ENCODE peak calls at places on chromosome 16, in nine cellular contexts. One of them, this sample, is unnamed.

GRCh38 chr16:72371307-72372081 is 199.5 kb upstream of the PMFBP1 start:
- DNase-seq in RCC 7860: peak
- DNase-seq in Caki2: peak
- DNase-seq in CD8-positive, alpha-beta memory T cell: no peak
- DNase-seq in CMK: no peak
- DNase-seq in nucleus accumbens: no peak
- DNase-seq in T1000: no peak
- DNase-seq in stimulated activated CD4-positive, alpha-beta T cell treated with anti-CD3 and anti-CD28 coated beads, Interleukin-2, amount 100 ng/mL, for 48 hours: no peak
- DNase-seq in GM23338: peak
- DNase-seq in this sample: peak

GRCh38 chr16:81673432-81673831 is 105.7 kb upstream of the PLCG2 start:
- DNase-seq in T1000: no peak
- DNase-seq in stimulated activated CD4-positive, alpha-beta T cell treated with anti-CD3 and anti-CD28 coated beads, Interleukin-2, amount 100 ng/mL, for 48 hours: no peak
- DNase-seq in RCC 7860: no peak
- DNase-seq in nucleus accumbens: no peak
- DNase-seq in CMK: no peak
- DNase-seq in GM23338: no peak
- DNase-seq in CD8-positive, alpha-beta memory T cell: no peak
- DNase-seq in Caki2: no peak
- DNase-seq in this sample: no peak

GRCh38 chr16:65576631-65577030 is 454.8 kb upstream of the CDH11 start:
- DNase-seq in stimulated activated CD4-positive, alpha-beta T cell treated with anti-CD3 and anti-CD28 coated beads, Interleukin-2, amount 100 ng/mL, for 48 hours: no peak
- DNase-seq in nucleus accumbens: no peak
- DNase-seq in RCC 7860: no peak
- DNase-seq in GM23338: peak
- DNase-seq in Caki2: no peak
- DNase-seq in T1000: no peak
- DNase-seq in CMK: no peak
- DNase-seq in CD8-positive, alpha-beta memory T cell: no peak
- DNase-seq in this sample: no peak

GRCh38 chr16:67968440-67969285 is at the start of gene SLC12A4:
- DNase-seq in GM23338: peak
- DNase-seq in stimulated activated CD4-positive, alpha-beta T cell treated with anti-CD3 and anti-CD28 coated beads, Interleukin-2, amount 100 ng/mL, for 48 hours: peak
- DNase-seq in RCC 7860: peak
- DNase-seq in Caki2: peak
- DNase-seq in nucleus accumbens: peak
- DNase-seq in CD8-positive, alpha-beta memory T cell: peak
- DNase-seq in T1000: peak
- DNase-seq in CMK: peak
- DNase-seq in this sample: peak

GRCh38 chr16:22321340-22322001 is 24.3 kb downstream of the POLR3E start:
- DNase-seq in CMK: peak
- DNase-seq in T1000: peak
- DNase-seq in CD8-positive, alpha-beta memory T cell: peak
- DNase-seq in Caki2: peak
- DNase-seq in GM23338: peak
- DNase-seq in stimulated activated CD4-positive, alpha-beta T cell treated with anti-CD3 and anti-CD28 coated beads, Interleukin-2, amount 100 ng/mL, for 48 hours: peak
- DNase-seq in nucleus accumbens: no peak
- DNase-seq in RCC 7860: peak
- DNase-seq in this sample: peak

GRCh38 chr16:75456971-75457370 is 7.5 kb downstream of the TMEM170A start:
- DNase-seq in Caki2: no peak
- DNase-seq in RCC 7860: no peak
- DNase-seq in GM23338: no peak
- DNase-seq in stimulated activated CD4-positive, alpha-beta T cell treated with anti-CD3 and anti-CD28 coated beads, Interleukin-2, amount 100 ng/mL, for 48 hours: no peak
- DNase-seq in nucleus accumbens: no peak
- DNase-seq in T1000: no peak
- DNase-seq in CD8-positive, alpha-beta memory T cell: no peak
- DNase-seq in CMK: no peak
- DNase-seq in this sample: no peak

GRCh38 chr16:64153718-64154117 is 968.1 kb downstream of the CDH11 start:
- DNase-seq in nucleus accumbens: no peak
- DNase-seq in RCC 7860: no peak
- DNase-seq in Caki2: no peak
- DNase-seq in T1000: peak
- DNase-seq in CD8-positive, alpha-beta memory T cell: no peak
- DNase-seq in CMK: no peak
- DNase-seq in GM23338: no peak
- DNase-seq in stimulated activated CD4-positive, alpha-beta T cell treated with anti-CD3 and anti-CD28 coated beads, Interleukin-2, amount 100 ng/mL, for 48 hours: no peak
- DNase-seq in this sample: peak

GRCh38 chr16:66605177-66605999 is 884 bp downstream of the CMTM3 start:
- DNase-seq in GM23338: peak
- DNase-seq in T1000: no peak
- DNase-seq in CD8-positive, alpha-beta memory T cell: peak
- DNase-seq in nucleus accumbens: no peak
- DNase-seq in CMK: peak
- DNase-seq in RCC 7860: no peak
- DNase-seq in Caki2: peak
- DNase-seq in stimulated activated CD4-positive, alpha-beta T cell treated with anti-CD3 and anti-CD28 coated beads, Interleukin-2, amount 100 ng/mL, for 48 hours: peak
- DNase-seq in this sample: no peak

GRCh38 chr16:85563515-85564276 is 49.4 kb upstream of the GSE1 start:
- DNase-seq in CMK: peak
- DNase-seq in stimulated activated CD4-positive, alpha-beta T cell treated with anti-CD3 and anti-CD28 coated beads, Interleukin-2, amount 100 ng/mL, for 48 hours: no peak
- DNase-seq in CD8-positive, alpha-beta memory T cell: no peak
- DNase-seq in RCC 7860: peak
- DNase-seq in Caki2: peak
- DNase-seq in T1000: no peak
- DNase-seq in nucleus accumbens: no peak
- DNase-seq in GM23338: no peak
- DNase-seq in this sample: no peak

GRCh38 chr16:7303677-7304200 is 28.9 kb upstream of the RBFOX1 start:
- DNase-seq in CD8-positive, alpha-beta memory T cell: no peak
- DNase-seq in stimulated activated CD4-positive, alpha-beta T cell treated with anti-CD3 and anti-CD28 coated beads, Interleukin-2, amount 100 ng/mL, for 48 hours: no peak
- DNase-seq in Caki2: no peak
- DNase-seq in RCC 7860: no peak
- DNase-seq in GM23338: peak
- DNase-seq in T1000: no peak
- DNase-seq in CMK: no peak
- DNase-seq in nucleus accumbens: no peak
- DNase-seq in this sample: no peak

GRCh38 chr16:15452456-15452855 is 18.1 kb downstream of the BMERB1 start:
- DNase-seq in stimulated activated CD4-positive, alpha-beta T cell treated with anti-CD3 and anti-CD28 coated beads, Interleukin-2, amount 100 ng/mL, for 48 hours: no peak
- DNase-seq in CD8-positive, alpha-beta memory T cell: no peak
- DNase-seq in Caki2: no peak
- DNase-seq in T1000: no peak
- DNase-seq in CMK: no peak
- DNase-seq in nucleus accumbens: no peak
- DNase-seq in GM23338: no peak
- DNase-seq in RCC 7860: no peak
- DNase-seq in this sample: no peak

GRCh38 chr16:84179612-84180320 is 7.1 kb downstream of the TAF1C start:
- DNase-seq in stimulated activated CD4-positive, alpha-beta T cell treated with anti-CD3 and anti-CD28 coated beads, Interleukin-2, amount 100 ng/mL, for 48 hours: no peak
- DNase-seq in nucleus accumbens: no peak
- DNase-seq in CD8-positive, alpha-beta memory T cell: no peak
- DNase-seq in T1000: no peak
- DNase-seq in RCC 7860: no peak
- DNase-seq in Caki2: no peak
- DNase-seq in GM23338: no peak
- DNase-seq in CMK: no peak
- DNase-seq in this sample: no peak

GRCh38 chr16:86231321-86231995 is 278.9 kb upstream of the FOXF1 start:
- DNase-seq in T1000: no peak
- DNase-seq in CD8-positive, alpha-beta memory T cell: no peak
- DNase-seq in CMK: no peak
- DNase-seq in nucleus accumbens: no peak
- DNase-seq in stimulated activated CD4-positive, alpha-beta T cell treated with anti-CD3 and anti-CD28 coated beads, Interleukin-2, amount 100 ng/mL, for 48 hours: no peak
- DNase-seq in GM23338: no peak
- DNase-seq in Caki2: no peak
- DNase-seq in RCC 7860: no peak
- DNase-seq in this sample: no peak

GRCh38 chr16:23092072-23092800 is 57.0 kb downstream of the USP31 start:
- DNase-seq in stimulated activated CD4-positive, alpha-beta T cell treated with anti-CD3 and anti-CD28 coated beads, Interleukin-2, amount 100 ng/mL, for 48 hours: no peak
- DNase-seq in CD8-positive, alpha-beta memory T cell: no peak
- DNase-seq in nucleus accumbens: no peak
- DNase-seq in Caki2: no peak
- DNase-seq in CMK: no peak
- DNase-seq in RCC 7860: no peak
- DNase-seq in GM23338: no peak
- DNase-seq in T1000: no peak
- DNase-seq in this sample: no peak

GRCh38 chr16:6682142-6682811 is 650.4 kb upstream of the RBFOX1 start:
- DNase-seq in Caki2: peak
- DNase-seq in GM23338: peak
- DNase-seq in stimulated activated CD4-positive, alpha-beta T cell treated with anti-CD3 and anti-CD28 coated beads, Interleukin-2, amount 100 ng/mL, for 48 hours: peak
- DNase-seq in nucleus accumbens: no peak
- DNase-seq in RCC 7860: no peak
- DNase-seq in T1000: no peak
- DNase-seq in CMK: peak
- DNase-seq in CD8-positive, alpha-beta memory T cell: no peak
- DNase-seq in this sample: no peak

GRCh38 chr16:30740364-30741251 is 7.6 kb upstream of the PHKG2 start:
- DNase-seq in Caki2: peak
- DNase-seq in stimulated activated CD4-positive, alpha-beta T cell treated with anti-CD3 and anti-CD28 coated beads, Interleukin-2, amount 100 ng/mL, for 48 hours: no peak
- DNase-seq in RCC 7860: peak
- DNase-seq in CMK: no peak
- DNase-seq in T1000: peak
- DNase-seq in GM23338: peak
- DNase-seq in CD8-positive, alpha-beta memory T cell: no peak
- DNase-seq in nucleus accumbens: no peak
- DNase-seq in this sample: peak

GRCh38 chr16:87076950-87077749 is 240.0 kb downstream of the C16orf95 start:
- DNase-seq in CD8-positive, alpha-beta memory T cell: no peak
- DNase-seq in T1000: no peak
- DNase-seq in CMK: peak
- DNase-seq in RCC 7860: peak
- DNase-seq in Caki2: no peak
- DNase-seq in GM23338: peak
- DNase-seq in nucleus accumbens: no peak
- DNase-seq in stimulated activated CD4-positive, alpha-beta T cell treated with anti-CD3 and anti-CD28 coated beads, Interleukin-2, amount 100 ng/mL, for 48 hours: peak
- DNase-seq in this sample: peak

GRCh38 chr16:8751481-8752311 is 45.7 kb downstream of the TMEM186 start:
- DNase-seq in RCC 7860: peak
- DNase-seq in CMK: no peak
- DNase-seq in CD8-positive, alpha-beta memory T cell: no peak
- DNase-seq in stimulated activated CD4-positive, alpha-beta T cell treated with anti-CD3 and anti-CD28 coated beads, Interleukin-2, amount 100 ng/mL, for 48 hours: no peak
- DNase-seq in Caki2: peak
- DNase-seq in nucleus accumbens: no peak
- DNase-seq in GM23338: peak
- DNase-seq in T1000: no peak
- DNase-seq in this sample: peak

GRCh38 chr16:79971237-79971572 is 370.7 kb upstream of the MAF start:
- DNase-seq in stimulated activated CD4-positive, alpha-beta T cell treated with anti-CD3 and anti-CD28 coated beads, Interleukin-2, amount 100 ng/mL, for 48 hours: no peak
- DNase-seq in CD8-positive, alpha-beta memory T cell: no peak
- DNase-seq in GM23338: no peak
- DNase-seq in nucleus accumbens: no peak
- DNase-seq in Caki2: no peak
- DNase-seq in CMK: no peak
- DNase-seq in RCC 7860: no peak
- DNase-seq in T1000: no peak
- DNase-seq in this sample: no peak

GRCh38 chr16:31223044-31223443 is 6.1 kb upstream of the PYDC1 start:
- DNase-seq in GM23338: no peak
- DNase-seq in CMK: no peak
- DNase-seq in CD8-positive, alpha-beta memory T cell: no peak
- DNase-seq in stimulated activated CD4-positive, alpha-beta T cell treated with anti-CD3 and anti-CD28 coated beads, Interleukin-2, amount 100 ng/mL, for 48 hours: no peak
- DNase-seq in nucleus accumbens: no peak
- DNase-seq in Caki2: no peak
- DNase-seq in RCC 7860: no peak
- DNase-seq in T1000: no peak
- DNase-seq in this sample: no peak

GRCh38 chr16:80530479-80530878 is 10.3 kb upstream of the DYNLRB2 start:
- DNase-seq in RCC 7860: no peak
- DNase-seq in Caki2: no peak
- DNase-seq in stimulated activated CD4-positive, alpha-beta T cell treated with anti-CD3 and anti-CD28 coated beads, Interleukin-2, amount 100 ng/mL, for 48 hours: no peak
- DNase-seq in CMK: no peak
- DNase-seq in nucleus accumbens: no peak
- DNase-seq in T1000: no peak
- DNase-seq in CD8-positive, alpha-beta memory T cell: no peak
- DNase-seq in GM23338: no peak
- DNase-seq in this sample: no peak

GRCh38 chr16:75908718-75909117 is 182.4 kb upstream of the CPHXL start:
- DNase-seq in T1000: no peak
- DNase-seq in CD8-positive, alpha-beta memory T cell: no peak
- DNase-seq in Caki2: no peak
- DNase-seq in CMK: no peak
- DNase-seq in nucleus accumbens: no peak
- DNase-seq in RCC 7860: no peak
- DNase-seq in stimulated activated CD4-positive, alpha-beta T cell treated with anti-CD3 and anti-CD28 coated beads, Interleukin-2, amount 100 ng/mL, for 48 hours: no peak
- DNase-seq in GM23338: peak
- DNase-seq in this sample: no peak

GRCh38 chr16:10961231-10961630 is 16.9 kb downstream of the CLEC16A start:
- DNase-seq in CD8-positive, alpha-beta memory T cell: no peak
- DNase-seq in Caki2: no peak
- DNase-seq in nucleus accumbens: no peak
- DNase-seq in T1000: peak
- DNase-seq in RCC 7860: peak
- DNase-seq in GM23338: no peak
- DNase-seq in CMK: no peak
- DNase-seq in stimulated activated CD4-positive, alpha-beta T cell treated with anti-CD3 and anti-CD28 coated beads, Interleukin-2, amount 100 ng/mL, for 48 hours: no peak
- DNase-seq in this sample: peak

GRCh38 chr16:85638695-85639409 is 25.7 kb downstream of the GSE1 start:
- DNase-seq in T1000: no peak
- DNase-seq in Caki2: no peak
- DNase-seq in stimulated activated CD4-positive, alpha-beta T cell treated with anti-CD3 and anti-CD28 coated beads, Interleukin-2, amount 100 ng/mL, for 48 hours: no peak
- DNase-seq in nucleus accumbens: no peak
- DNase-seq in CMK: no peak
- DNase-seq in CD8-positive, alpha-beta memory T cell: no peak
- DNase-seq in GM23338: no peak
- DNase-seq in RCC 7860: no peak
- DNase-seq in this sample: no peak

GRCh38 chr16:59686405-59686804 is 952.3 kb upstream of the GOT2 start:
- DNase-seq in T1000: no peak
- DNase-seq in stimulated activated CD4-positive, alpha-beta T cell treated with anti-CD3 and anti-CD28 coated beads, Interleukin-2, amount 100 ng/mL, for 48 hours: no peak
- DNase-seq in Caki2: no peak
- DNase-seq in CD8-positive, alpha-beta memory T cell: no peak
- DNase-seq in nucleus accumbens: no peak
- DNase-seq in GM23338: no peak
- DNase-seq in RCC 7860: no peak
- DNase-seq in CMK: no peak
- DNase-seq in this sample: no peak

GRCh38 chr16:75000481-75001081 is 1.8 kb downstream of the ZNRF1 start:
- DNase-seq in stimulated activated CD4-positive, alpha-beta T cell treated with anti-CD3 and anti-CD28 coated beads, Interleukin-2, amount 100 ng/mL, for 48 hours: no peak
- DNase-seq in RCC 7860: peak
- DNase-seq in T1000: no peak
- DNase-seq in GM23338: no peak
- DNase-seq in CD8-positive, alpha-beta memory T cell: no peak
- DNase-seq in nucleus accumbens: no peak
- DNase-seq in CMK: no peak
- DNase-seq in Caki2: peak
- DNase-seq in this sample: no peak

GRCh38 chr16:50675686-50676610 is 5.2 kb downstream of the SNX20 start:
- DNase-seq in GM23338: no peak
- DNase-seq in CD8-positive, alpha-beta memory T cell: no peak
- DNase-seq in Caki2: no peak
- DNase-seq in RCC 7860: no peak
- DNase-seq in nucleus accumbens: no peak
- DNase-seq in T1000: no peak
- DNase-seq in CMK: no peak
- DNase-seq in stimulated activated CD4-positive, alpha-beta T cell treated with anti-CD3 and anti-CD28 coated beads, Interleukin-2, amount 100 ng/mL, for 48 hours: no peak
- DNase-seq in this sample: peak

GRCh38 chr16:3587547-3588110 is 10.4 kb upstream of the NLRC3 start:
- DNase-seq in Caki2: no peak
- DNase-seq in RCC 7860: no peak
- DNase-seq in T1000: no peak
- DNase-seq in nucleus accumbens: no peak
- DNase-seq in GM23338: no peak
- DNase-seq in CMK: no peak
- DNase-seq in stimulated activated CD4-positive, alpha-beta T cell treated with anti-CD3 and anti-CD28 coated beads, Interleukin-2, amount 100 ng/mL, for 48 hours: no peak
- DNase-seq in CD8-positive, alpha-beta memory T cell: no peak
- DNase-seq in this sample: no peak

GRCh38 chr16:86033016-86033474 is 134.1 kb downstream of the IRF8 start:
- DNase-seq in Caki2: no peak
- DNase-seq in GM23338: peak
- DNase-seq in CD8-positive, alpha-beta memory T cell: no peak
- DNase-seq in CMK: no peak
- DNase-seq in nucleus accumbens: peak
- DNase-seq in T1000: no peak
- DNase-seq in stimulated activated CD4-positive, alpha-beta T cell treated with anti-CD3 and anti-CD28 coated beads, Interleukin-2, amount 100 ng/mL, for 48 hours: no peak
- DNase-seq in RCC 7860: no peak
- DNase-seq in this sample: no peak

GRCh38 chr16:53756329-53756996 is 52.5 kb downstream of the FTO start:
- DNase-seq in GM23338: no peak
- DNase-seq in T1000: no peak
- DNase-seq in CMK: no peak
- DNase-seq in stimulated activated CD4-positive, alpha-beta T cell treated with anti-CD3 and anti-CD28 coated beads, Interleukin-2, amount 100 ng/mL, for 48 hours: no peak
- DNase-seq in Caki2: peak
- DNase-seq in nucleus accumbens: no peak
- DNase-seq in RCC 7860: peak
- DNase-seq in CD8-positive, alpha-beta memory T cell: no peak
- DNase-seq in this sample: no peak

GRCh38 chr16:67055712-67056487 is 27.0 kb downstream of the CBFB start:
- DNase-seq in T1000: no peak
- DNase-seq in nucleus accumbens: no peak
- DNase-seq in stimulated activated CD4-positive, alpha-beta T cell treated with anti-CD3 and anti-CD28 coated beads, Interleukin-2, amount 100 ng/mL, for 48 hours: no peak
- DNase-seq in CMK: no peak
- DNase-seq in GM23338: no peak
- DNase-seq in Caki2: peak
- DNase-seq in CD8-positive, alpha-beta memory T cell: no peak
- DNase-seq in RCC 7860: peak
- DNase-seq in this sample: peak